ENCODE peak calls at places on chromosome 3, in four cellular contexts. X, C, V and U are unnamed samples.

GRCh38 chr3:128385080-128385832 is 81.4 kb downstream of the DNAJB8 start:
- DNase-seq in C (peak), X (no peak), V (peak), U (no peak)

GRCh38 chr3:99678023-99678422 is 39.6 kb downstream of the COL8A1 start:
- DNase-seq in X (peak), V (no peak), C (peak), U (no peak)

GRCh38 chr3:139299261-139300132 is 44.3 kb upstream of the MRPS22 start:
- DNase-seq in V (peak), C (no peak), X (peak), U (no peak)

GRCh38 chr3:33426630-33427341 is 13.4 kb downstream of the UBP1 start:
- DNase-seq in V (no peak), X (peak), C (no peak), U (no peak)

GRCh38 chr3:183629546-183630301 is 5.7 kb upstream of the KLHL24 start:
- DNase-seq in X (no peak), C (no peak), V (no peak), U (no peak)

GRCh38 chr3:76970006-76970680 is 69.8 kb upstream of the ROBO2 start:
- DNase-seq in X (no peak), V (no peak), C (no peak), U (no peak)

GRCh38 chr3:194476784-194477183 is 10.0 kb downstream of the ATP13A3 start:
- DNase-seq in X (no peak), C (no peak), V (no peak), U (no peak)

GRCh38 chr3:154967090-154967489 is 113.0 kb upstream of the MME start:
- DNase-seq in C (no peak), V (peak), X (no peak), U (no peak)

GRCh38 chr3:4758957-4759656 is 220.1 kb upstream of the BHLHE40 start:
- DNase-seq in V (no peak), X (no peak), C (no peak), U (no peak)

GRCh38 chr3:46110701-46111493 is 83.6 kb upstream of the XCR1 start:
- DNase-seq in C (peak), X (peak), V (peak), U (no peak)

GRCh38 chr3:14514323-14514720 is 25.8 kb downstream of the GRIP2 start:
- DNase-seq in V (no peak), X (no peak), C (no peak), U (no peak)

GRCh38 chr3:32154180-32154579 is 47.8 kb downstream of the GPD1L start:
- DNase-seq in C (no peak), X (no peak), V (no peak), U (no peak)

GRCh38 chr3:32371466-32372212 is 20.0 kb upstream of the CMTM7 start:
- DNase-seq in C (no peak), V (no peak), X (no peak), U (no peak)

GRCh38 chr3:9503283-9503682 is 50.3 kb downstream of the LHFPL4 start:
- DNase-seq in X (peak), V (peak), C (peak), U (peak)

GRCh38 chr3:29972594-29972993 is 633.8 kb upstream of the TGFBR2 start:
- DNase-seq in V (no peak), X (no peak), C (no peak), U (no peak)